ENCODE peak calls at places on chromosome X, in nine cellular contexts. C, R, S, H, L, V, T, M and E are unnamed samples.

GRCh38 chrX:114626323-114626722 is 42.4 kb downstream of the HTR2C start:
- DNase-seq in C (no peak), R (no peak), S (peak; percentile 39), H (no peak), L (no peak), V (no peak), T (no peak), M (peak; percentile 24), E (no peak)

GRCh38 chrX:49172280-49172780 is 632 bp downstream of the PLP2 start:
- DNase-seq in C (peak; percentile 86), R (peak; percentile 29), S (no peak), H (peak; percentile 50), L (no peak), V (peak; percentile 74), T (peak; percentile 77), M (peak; percentile 83), E (peak; percentile 83)

GRCh38 chrX:49137492-49137891 is 14.0 kb upstream of the GPKOW start:
- DNase-seq in C (no peak), R (no peak), S (no peak), H (no peak), L (no peak), V (no peak), T (no peak), M (no peak), E (no peak)

GRCh38 chrX:124042042-124042441 is 80.5 kb downstream of the STAG2 start:
- DNase-seq in C (no peak), R (no peak), S (no peak), H (no peak), L (no peak), V (no peak), T (no peak), M (no peak), E (no peak)

GRCh38 chrX:110162867-110163266 is 155.0 kb downstream of the AMMECR1 start:
- DNase-seq in C (no peak), R (no peak), S (no peak), H (no peak), L (no peak), V (no peak), T (no peak), M (no peak), E (no peak)

GRCh38 chrX:37830371-37830770 is 17.0 kb downstream of the DYNLT3 start:
- DNase-seq in C (no peak), R (no peak), S (no peak), H (no peak), L (no peak), V (no peak), T (no peak), M (no peak), E (no peak)

GRCh38 chrX:45711231-45711630 is 510.6 kb upstream of the DIPK2B start:
- DNase-seq in C (no peak), R (no peak), S (no peak), H (no peak), L (no peak), V (no peak), T (no peak), M (peak; percentile 92), E (no peak)

GRCh38 chrX:70049925-70050324 is at the start of gene AWAT2:
- DNase-seq in C (no peak), R (no peak), S (no peak), H (no peak), L (no peak), V (no peak), T (no peak), M (no peak), E (no peak)

GRCh38 chrX:100407784-100408642 is 2.1 kb downstream of the PCDH19 start:
- DNase-seq in C (no peak), R (no peak), S (peak; percentile 21), H (no peak), L (no peak), V (no peak), T (no peak), M (no peak), E (no peak)

GRCh38 chrX:150308532-150309157 is 54.5 kb upstream of the MAMLD1 start:
- DNase-seq in C (no peak), R (no peak), S (no peak), H (no peak), L (no peak), V (no peak), T (no peak), M (peak; percentile 70), E (no peak)

GRCh38 chrX:132821974-132822633 is 136.3 kb downstream of the HS6ST2 start:
- DNase-seq in C (no peak), R (no peak), S (no peak), H (no peak), L (no peak), V (no peak), T (no peak), M (no peak), E (no peak)

GRCh38 chrX:106901341-106901740 is 1.8 kb downstream of the RIPPLY1 start:
- DNase-seq in C (no peak), R (no peak), S (no peak), H (no peak), L (no peak), V (no peak), T (no peak), M (no peak), E (no peak)

GRCh38 chrX:14956813-14957212 is 83.6 kb downstream of the MOSPD2 start:
- DNase-seq in C (no peak), R (no peak), S (no peak), H (no peak), L (no peak), V (no peak), T (no peak), M (no peak), E (no peak)

GRCh38 chrX:29890004-29890403 is 325.4 kb upstream of the MAGEB2 start:
- DNase-seq in C (no peak), R (no peak), S (peak; percentile 22), H (no peak), L (no peak), V (no peak), T (no peak), M (peak; percentile 69), E (no peak)

GRCh38 chrX:24019448-24019847 is 7.5 kb downstream of the KLHL15 start:
- DNase-seq in C (no peak), R (no peak), S (no peak), H (no peak), L (no peak), V (no peak), T (no peak), M (no peak), E (no peak)

GRCh38 chrX:64230123-64230970 is at the start of gene ASB12:
- DNase-seq in C (no peak), R (no peak), S (no peak), H (no peak), L (no peak), V (no peak), T (no peak), M (no peak), E (no peak)

GRCh38 chrX:124103966-124104365 is 142.5 kb downstream of the STAG2 start:
- DNase-seq in C (no peak), R (no peak), S (no peak), H (no peak), L (no peak), V (no peak), T (no peak), M (no peak), E (no peak)

GRCh38 chrX:24607616-24608015 is 39.5 kb downstream of the PCYT1B start:
- DNase-seq in C (no peak), R (no peak), S (no peak), H (no peak), L (no peak), V (no peak), T (no peak), M (no peak), E (no peak)